ENCODE peak calls at places on chromosomes 3 and 15, in seven cellular contexts. S is T-helper 2 cell; I is activated T-helper 1 cell treated with anti-CD3 and anti-CD28 coated beads, Interleukin-2, amount 50 U/mL, for 16 hours; O is Calu3; T is substantia nigra; M is effector memory CD8-positive, alpha-beta T cell; Z is A549. V is an unnamed sample.

GRCh38 chr3:185702564-185703225 is 116.6 kb downstream of the SENP2 start:
- DNase-seq in S (no peak), I (no peak), O (peak), T (no peak), M (no peak), Z (no peak), V (peak)

GRCh38 chr15:70859998-70860397 is 6.0 kb upstream of the LARP6 start:
- DNase-seq in S (no peak), I (no peak), O (no peak), T (no peak), M (no peak), Z (no peak), V (no peak)

GRCh38 chr15:68431792-68432401 is at the start of gene ITGA11:
- DNase-seq in S (no peak), I (no peak), O (peak), T (no peak), M (no peak), Z (peak), V (peak)

GRCh38 chr3:69012836-69013255 is 638 bp downstream of the EOGT start:
- DNase-seq in S (peak), I (no peak), O (peak), T (peak), M (no peak), Z (peak), V (peak)

GRCh38 chr3:141250342-141250741 is 18.7 kb downstream of the PXYLP1 start:
- DNase-seq in S (no peak), I (no peak), O (no peak), T (no peak), M (no peak), Z (no peak), V (no peak)

GRCh38 chr3:178047496-178047895 is 488.7 kb upstream of the KCNMB2 start:
- DNase-seq in S (no peak), I (no peak), O (no peak), T (no peak), M (no peak), Z (no peak), V (no peak)

GRCh38 chr15:65930134-65930533 is 60.8 kb downstream of the RAB11A start:
- DNase-seq in S (no peak), I (no peak), O (no peak), T (no peak), M (no peak), Z (no peak), V (no peak)

GRCh38 chr15:88204584-88204983 is 52.0 kb downstream of the NTRK3 start:
- DNase-seq in S (no peak), I (no peak), O (no peak), T (no peak), M (no peak), Z (no peak), V (no peak)

GRCh38 chr3:183281126-183281797 is 28.2 kb downstream of the B3GNT5 start:
- DNase-seq in S (no peak), I (no peak), O (no peak), T (no peak), M (no peak), Z (no peak), V (no peak)

GRCh38 chr3:97835761-97836160 is 13.9 kb downstream of the CRYBG3 start:
- DNase-seq in S (no peak), I (no peak), O (no peak), T (no peak), M (no peak), Z (no peak), V (peak)

GRCh38 chr3:100360757-100361496 is 26.4 kb downstream of the NIT2 start:
- DNase-seq in S (no peak), I (no peak), O (no peak), T (no peak), M (no peak), Z (no peak), V (no peak)